ENCODE peak calls at places on chromosomes 6 and 20, in ten cellular contexts. N is endothelial cell of umbilical vein; I is naive thymus-derived CD4-positive, alpha-beta T cell; W is left ventricle myocardium inferior; L is GM23338; C is pancreas; U is lower lobe of right lung; H is GM12878; V is hepatocyte; T is astrocyte. G is an unnamed sample.
A peak's percentile ranks its signal among the peaks of the same experiment; 100 is the strongest.

GRCh38 chr6:139743629-139744028 is 369.2 kb upstream of the CITED2 start:
- DNase-seq in N (peak; percentile 94), U (no peak), W (no peak), L (no peak), I (no peak), C (no peak), T (peak; percentile 96), V (peak; percentile 54), H (no peak), G (no peak)

GRCh38 chr6:159761135-159761872 is 541 bp upstream of the ACAT2 start:
- DNase-seq in U (peak; percentile 53), V (peak; percentile 49), I (no peak), T (no peak), L (peak; percentile 44), W (no peak), N (peak; percentile 58), H (no peak), C (no peak), G (peak; percentile 57)

GRCh38 chr6:36671687-36672375 is 6.7 kb upstream of the CDKN1A start:
- DNase-seq in H (no peak), I (no peak), W (no peak), L (no peak), C (no peak), T (no peak), V (no peak), N (no peak), U (no peak), G (no peak)

GRCh38 chr20:53838311-53838873 is 232.0 kb downstream of the BCAS1 start:
- DNase-seq in V (peak; percentile 68), C (no peak), L (no peak), T (no peak), I (no peak), U (no peak), H (no peak), N (no peak), W (no peak), G (no peak)

GRCh38 chr6:136060759-136061158 is 189.4 kb downstream of the MTFR2 start:
- DNase-seq in L (no peak), H (no peak), V (no peak), T (no peak), U (no peak), N (no peak), W (no peak), C (no peak), I (no peak), G (no peak)

GRCh38 chr6:36334832-36335459 is 1.7 kb downstream of the BNIP5 start:
- DNase-seq in V (peak; percentile 79), L (no peak), N (no peak), U (no peak), T (no peak), H (no peak), C (peak; percentile 43), I (no peak), W (no peak), G (peak; percentile 28)

GRCh38 chr20:50913976-50914375 is 17.3 kb downstream of the ADNP start:
- DNase-seq in W (no peak), N (peak; percentile 63), U (no peak), I (no peak), V (no peak), L (no peak), H (no peak), T (peak; percentile 83), C (no peak), G (no peak)

GRCh38 chr6:33712914-33713313 is 1.4 kb upstream of the UQCC2 start:
- DNase-seq in I (no peak), C (no peak), H (no peak), V (no peak), T (no peak), U (no peak), L (no peak), N (no peak), W (no peak), G (no peak)

GRCh38 chr20:57442888-57443239 is 51.7 kb downstream of the RBM38 start:
- DNase-seq in L (no peak), W (no peak), H (no peak), C (peak; percentile 67), I (no peak), V (no peak), N (no peak), T (no peak), U (no peak), G (no peak)
- H3K4me1 ChIP-seq in L (no peaks in the 10 kb centered on the region), W (peaks cover 64% of the 10 kb centered on the region), H (no peaks in the 10 kb centered on the region), C (peaks cover 31% of the 10 kb centered on the region), I (no peaks in the 10 kb centered on the region), V (no peaks in the 10 kb centered on the region), N (no peaks in the 10 kb centered on the region), T (no peaks in the 10 kb centered on the region), U (peaks cover 30% of the 10 kb centered on the region), G (peaks cover 28% of the 10 kb centered on the region)

DNA sequence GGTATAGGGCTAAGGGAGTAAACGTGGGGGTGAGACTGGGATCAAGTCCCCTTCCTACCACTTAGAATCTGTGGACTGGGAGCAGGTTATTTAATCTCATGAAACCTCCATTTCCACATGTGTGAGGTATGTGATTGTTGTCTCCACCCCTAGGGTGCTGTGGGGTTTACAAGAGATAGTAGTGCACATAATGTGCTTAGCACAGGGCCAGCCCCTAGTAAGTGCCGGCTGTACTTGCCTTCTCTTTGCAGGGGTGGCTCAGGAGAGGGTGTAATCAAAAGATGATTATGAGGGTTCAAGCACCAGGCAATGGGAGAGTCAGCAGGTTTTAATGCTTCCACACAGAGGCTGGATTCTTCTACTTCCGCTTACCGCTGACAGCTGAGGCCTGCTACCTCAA is 6.9 kb downstream of the NT5E start:
- DNase-seq in V (no peak), N (no peak), U (no peak), H (no peak), C (no peak), L (no peak), T (no peak), I (no peak), W (no peak), G (no peak)
- H3K4me3 ChIP-seq in V (no peak overlapping the region), N (no peak overlapping the region), U (no peak overlapping the region), H (no peak overlapping the region), C (no peak overlapping the region), L (no peak overlapping the region), T (no peak overlapping the region), I (no peak overlapping the region), W (no peak overlapping the region), G (no peak overlapping the region)

GRCh38 chr6:41509596-41509995 is 36.6 kb upstream of the FOXP4 start:
- DNase-seq in N (no peak), C (no peak), T (no peak), I (no peak), V (no peak), U (no peak), L (no peak), W (no peak), H (no peak), G (no peak)
- H3K4me1 ChIP-seq in N (peaks cover 2% of the 10 kb centered on the region), C (peaks cover 7% of the 10 kb centered on the region), T (peaks cover 8% of the 10 kb centered on the region), I (no peaks in the 10 kb centered on the region), V (peaks cover 35% of the 10 kb centered on the region), U (peaks cover 17% of the 10 kb centered on the region), L (peaks cover 14% of the 10 kb centered on the region), W (peaks cover 13% of the 10 kb centered on the region), H (peaks cover 16% of the 10 kb centered on the region), G (peaks cover 4% of the 10 kb centered on the region)

GRCh38 chr6:108999428-108999827 is 95.2 kb downstream of the SESN1 start:
- DNase-seq in N (no peak), W (no peak), T (no peak), L (no peak), U (no peak), I (no peak), V (no peak), C (no peak), H (no peak), G (no peak)

GRCh38 chr6:109000289-109000688 is 94.4 kb downstream of the SESN1 start:
- DNase-seq in L (no peak), H (no peak), I (no peak), W (no peak), C (no peak), N (no peak), U (no peak), V (no peak), T (no peak), G (no peak)

GRCh38 chr6:109001554-109001953 is 93.1 kb downstream of the SESN1 start:
- DNase-seq in U (no peak), N (no peak), H (no peak), V (no peak), T (no peak), W (no peak), L (no peak), C (no peak), I (no peak), G (no peak)

GRCh38 chr6:109002882-109003281 is 91.8 kb downstream of the SESN1 start:
- DNase-seq in U (no peak), V (no peak), L (no peak), T (no peak), H (no peak), C (no peak), I (no peak), N (no peak), W (no peak), G (no peak)

GRCh38 chr6:109002100-109002697 is 92.4 kb downstream of the SESN1 start:
- DNase-seq in V (peak; percentile 40), W (no peak), T (peak; percentile 22), H (no peak), N (no peak), I (no peak), C (no peak), L (no peak), U (no peak), G (no peak)
- H3K4me3 ChIP-seq in V (no peak overlapping the region), W (peak overlapping the region; percentile 28), T (no peak overlapping the region), H (no peak overlapping the region), N (no peak overlapping the region), I (no peak overlapping the region), C (no peak overlapping the region), L (no peak overlapping the region), U (no peak overlapping the region), G (no peak overlapping the region)

GRCh38 chr6:108594640-108595039 is 33.9 kb downstream of the FOXO3 start:
- DNase-seq in N (no peak), T (no peak), V (no peak), U (no peak), I (no peak), W (no peak), C (peak; percentile 51), H (no peak), L (no peak), G (no peak)
- H3K4me1 ChIP-seq in N (peaks cover 27% of the 10 kb centered on the region), T (peaks cover 22% of the 10 kb centered on the region), V (peaks cover 82% of the 10 kb centered on the region), U (peaks cover 100% of the 10 kb centered on the region), I (peaks cover 16% of the 10 kb centered on the region), W (peaks cover 100% of the 10 kb centered on the region), C (peaks cover 18% of the 10 kb centered on the region), H (peaks cover 52% of the 10 kb centered on the region), L (peaks cover 33% of the 10 kb centered on the region), G (peaks cover 69% of the 10 kb centered on the region)

GRCh38 chr6:3727593-3728108 is 23.9 kb downstream of the PXDC1 start:
- DNase-seq in I (no peak), T (no peak), V (no peak), L (no peak), W (no peak), H (no peak), U (no peak), C (no peak), N (no peak), G (no peak)
- H3K4me3 ChIP-seq in I (no peak overlapping the region), T (no peak overlapping the region), V (no peak overlapping the region), L (no peak overlapping the region), W (no peak overlapping the region), H (no peak overlapping the region), U (no peak overlapping the region), C (no peak overlapping the region), N (no peak overlapping the region), G (no peak overlapping the region)

G was measured in SJCRH30.